ENCODE peak calls at places on chromosomes 6 and 20, in nine cellular contexts. V is ovary; T is GM23248; U is psoas muscle; W is mammary epithelial cell; G is cardiac muscle cell; C is body of pancreas; Y is CD4-positive, CD25-positive, alpha-beta regulatory T cell; O is gastrocnemius medialis. H is an unnamed sample.
A peak's percentile ranks its signal among the peaks of the same experiment; 100 is the strongest.

GRCh38 chr6:3797231-3798200 is 46.0 kb upstream of the PXDC1 start:
- DNase-seq in V (no peak), T (peak; percentile 76), U (no peak), W (peak; percentile 61), G (peak; percentile 80), C (no peak), Y (no peak), O (no peak), H (no peak)

GRCh38 chr20:1225729-1226313 is at the start of gene RAD21L1:
- DNase-seq in V (peak; percentile 68), T (peak; percentile 88), U (peak; percentile 86), W (peak; percentile 52), G (peak; percentile 84), C (peak; percentile 80), Y (peak; percentile 77), O (peak; percentile 68), H (peak; percentile 81)

GRCh38 chr20:14922503-14923267 is 585.3 kb upstream of the FLRT3 start:
- DNase-seq in V (no peak), T (no peak), U (no peak), W (no peak), G (no peak), C (no peak), Y (no peak), O (no peak), H (no peak)

GRCh38 chr6:14046476-14047068 is 71.0 kb upstream of the CD83 start:
- DNase-seq in V (no peak), T (peak; percentile 79), U (no peak), W (peak; percentile 39), G (peak; percentile 56), C (peak; percentile 62), Y (peak; percentile 6), O (no peak), H (peak; percentile 37)

GRCh38 chr20:23920408-23920780 is 40.8 kb upstream of the CST5 start:
- DNase-seq in V (no peak), T (no peak), U (no peak), W (no peak), G (no peak), C (no peak), Y (no peak), O (no peak), H (no peak)

GRCh38 chr6:112912351-112913101 is 565.4 kb downstream of the RFPL4B start:
- DNase-seq in V (no peak), T (peak; percentile 53), U (no peak), W (no peak), G (peak; percentile 71), C (no peak), Y (no peak), O (no peak), H (no peak)

GRCh38 chr6:51398064-51398740 is 579.5 kb downstream of the TFAP2B start:
- DNase-seq in V (no peak), T (peak; percentile 7), U (no peak), W (peak; percentile 43), G (no peak), C (no peak), Y (no peak), O (no peak), H (no peak)

GRCh38 chr6:17385660-17386059 is 7.7 kb upstream of the CAP2 start:
- DNase-seq in V (no peak), T (peak; percentile 41), U (no peak), W (peak; percentile 54), G (peak; percentile 60), C (no peak), Y (no peak), O (peak; percentile 20), H (no peak)

GRCh38 chr20:62970307-62971210 is 18.1 kb downstream of the SLC17A9 start:
- DNase-seq in V (no peak), T (peak; percentile 44), U (no peak), W (peak; percentile 6), G (no peak), C (no peak), Y (no peak), O (no peak), H (no peak)

GRCh38 chr6:155248021-155249001 is 15.5 kb upstream of the CLDN20 start:
- DNase-seq in V (peak; percentile 65), T (peak; percentile 78), U (no peak), W (peak; percentile 26), G (peak; percentile 78), C (peak; percentile 27), Y (no peak), O (no peak), H (no peak)

GRCh38 chr20:8805737-8806442 is 263.0 kb upstream of the PLCB4 start:
- DNase-seq in V (no peak), T (no peak), U (no peak), W (peak; percentile 32), G (no peak), C (no peak), Y (no peak), O (no peak), H (no peak)

DNA sequence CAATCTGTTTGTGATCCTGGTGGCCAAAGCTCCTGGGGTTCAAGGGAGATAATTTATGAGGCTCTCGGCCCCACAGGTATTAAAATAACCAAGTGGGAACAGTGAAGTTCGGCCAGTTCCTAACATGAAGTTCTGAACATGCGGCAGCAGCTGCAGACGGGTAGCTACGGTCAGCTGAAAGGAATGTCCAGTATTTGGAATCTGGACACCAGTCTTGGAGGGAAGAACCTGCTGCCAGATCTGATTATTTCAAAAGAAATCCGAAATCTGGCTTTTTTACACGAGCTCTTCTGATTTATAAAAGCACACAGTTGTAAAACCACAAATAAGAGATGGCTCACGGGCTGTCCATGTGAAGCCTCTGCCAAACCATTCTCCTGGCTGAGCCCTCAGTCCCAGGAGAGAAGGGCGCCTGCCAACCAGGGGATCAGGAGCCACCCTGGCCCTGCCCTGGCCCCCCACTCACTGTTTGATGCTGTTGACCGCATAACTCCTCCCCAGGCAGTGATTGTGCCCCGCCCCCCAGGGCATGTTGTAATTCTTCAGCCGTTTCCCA is 28.2 kb upstream of the KCNB1 start:
- DNase-seq in V (peak; percentile 73), T (peak; percentile 95), U (peak; percentile 93), W (no peak), G (peak; percentile 96), C (peak; percentile 40), Y (no peak), O (peak; percentile 64), H (no peak)
- H3K27me3 ChIP-seq in V (no peaks in the 10 kb centered on the region), T (no peaks in the 10 kb centered on the region), U (no peaks in the 10 kb centered on the region), W (peaks cover 2% of the 10 kb centered on the region), G (no peaks in the 10 kb centered on the region), C (no peaks in the 10 kb centered on the region), Y (peaks cover 7% of the 10 kb centered on the region), O (no peaks in the 10 kb centered on the region), H (peaks cover 29% of the 10 kb centered on the region)

GRCh38 chr6:144268821-144269220 is 16.3 kb upstream of the UTRN start:
- DNase-seq in V (no peak), T (no peak), U (no peak), W (no peak), G (no peak), C (no peak), Y (no peak), O (no peak), H (no peak)
- H3K27ac ChIP-seq in V (no peak overlapping the region), T (no peak overlapping the region), U (peak overlapping the region; percentile 5), W (no peak overlapping the region), G (no peak overlapping the region), C (no peak overlapping the region), Y (no peak overlapping the region), O (peak overlapping the region; percentile 36), H (no peak overlapping the region)

GRCh38 chr6:47592466-47592865 is 105.9 kb upstream of the ADGRF4 start:
- DNase-seq in V (no peak), T (no peak), U (no peak), W (no peak), G (no peak), C (no peak), Y (no peak), O (no peak), H (no peak)
- H3K9me3 ChIP-seq in V (no peaks in the 10 kb centered on the region), T (no peaks in the 10 kb centered on the region), U (no peaks in the 10 kb centered on the region), W (no peaks in the 10 kb centered on the region), G (no peaks in the 10 kb centered on the region), C (no peaks in the 10 kb centered on the region), Y (no peaks in the 10 kb centered on the region), O (no peaks in the 10 kb centered on the region), H (no peaks in the 10 kb centered on the region)

GRCh38 chr6:145469021-145469420 is 266.3 kb downstream of the EPM2A start:
- DNase-seq in V (no peak), T (no peak), U (no peak), W (no peak), G (no peak), C (no peak), Y (no peak), O (no peak), H (no peak)
- H3K27me3 ChIP-seq in V (no peaks in the 10 kb centered on the region), T (no peaks in the 10 kb centered on the region), U (no peaks in the 10 kb centered on the region), W (no peaks in the 10 kb centered on the region), G (no peaks in the 10 kb centered on the region), C (no peaks in the 10 kb centered on the region), Y (no peaks in the 10 kb centered on the region), O (no peaks in the 10 kb centered on the region), H (no peaks in the 10 kb centered on the region)

GRCh38 chr6:109240370-109241084 is 141.7 kb downstream of the CD164 start:
- DNase-seq in V (no peak), T (peak; percentile 43), U (no peak), W (no peak), G (no peak), C (no peak), Y (no peak), O (no peak), H (no peak)

GRCh38 chr6:109237986-109238329 is 142.7 kb downstream of the CEP57L1 start:
- DNase-seq in V (no peak), T (no peak), U (no peak), W (no peak), G (no peak), C (no peak), Y (no peak), O (no peak), H (no peak)

GRCh38 chr6:109239918-109240321 is 142.3 kb downstream of the CD164 start:
- DNase-seq in V (no peak), T (no peak), U (no peak), W (no peak), G (peak; percentile 22), C (no peak), Y (no peak), O (no peak), H (no peak)

GRCh38 chr6:109238405-109238804 is 143.1 kb downstream of the CEP57L1 start:
- DNase-seq in V (no peak), T (peak; percentile 74), U (no peak), W (peak; percentile 39), G (no peak), C (no peak), Y (no peak), O (no peak), H (no peak)

DNA sequence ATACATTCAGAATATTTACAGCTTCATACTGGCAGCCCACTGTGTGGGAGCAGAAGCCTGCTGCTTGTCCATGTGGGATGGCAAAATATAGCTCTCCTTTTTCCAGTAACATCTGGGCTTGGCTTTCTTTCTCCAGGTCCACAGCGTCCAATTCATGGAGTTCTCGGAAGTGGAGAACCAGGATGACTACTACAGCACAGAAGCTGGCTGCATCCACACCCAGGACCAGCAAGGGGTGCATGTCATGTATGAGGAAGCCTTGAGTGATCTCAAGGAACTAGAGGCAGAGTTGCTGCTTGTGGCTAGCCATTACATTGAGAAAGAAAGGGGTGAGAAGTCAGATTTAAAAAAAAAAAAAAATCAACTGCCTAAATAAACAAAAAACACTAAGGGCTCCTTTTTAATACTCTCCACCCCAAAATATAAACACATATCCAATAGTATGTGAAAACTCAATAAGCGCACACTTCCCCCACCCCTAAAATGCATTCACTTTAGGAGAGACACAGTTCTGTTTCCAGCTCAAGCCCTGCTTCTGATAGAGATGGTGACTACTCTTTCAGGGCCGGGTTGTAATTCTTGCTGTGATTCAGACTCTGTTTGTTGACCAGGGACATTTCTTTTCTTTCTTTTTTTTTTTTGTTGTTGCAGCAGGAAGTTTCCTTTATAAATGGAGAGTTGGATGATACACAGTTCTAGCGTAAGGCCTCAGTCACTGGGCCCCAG is 142.9 kb downstream of the CD164 start:
- DNase-seq in V (no peak), T (peak; percentile 80), U (no peak), W (no peak), G (peak; percentile 34), C (no peak), Y (no peak), O (no peak), H (no peak)
- H3K27ac ChIP-seq in V (no peak overlapping the region), T (peak overlapping the region; percentile 64), U (peak overlapping the region; percentile 67), W (no peak overlapping the region), G (no peak overlapping the region), C (no peak overlapping the region), Y (no peak overlapping the region), O (peak overlapping the region; percentile 59), H (no peak overlapping the region)

H was measured in CD4-positive, alpha-beta T cell.